ENCODE peak calls at places on chromosomes 2 and 18, in eight cellular contexts. One of them, this sample, is unnamed.

GRCh38 chr2:99921903-99922302 is 220.5 kb downstream of the AFF3 start:
- DNase-seq in NCI-H1436: no peak
- DNase-seq in fibroblast of mammary gland: no peak
- DNase-seq in mucosa of descending colon: no peak
- DNase-seq in T-helper 1 cell: no peak
- DNase-seq in transverse colon: no peak
- DNase-seq in GM23248: no peak
- DNase-seq in HEK293T: no peak
- DNase-seq in this sample: no peak

GRCh38 chr2:53519925-53520629 is 247.5 kb upstream of the CHAC2 start:
- DNase-seq in GM23248: no peak
- DNase-seq in mucosa of descending colon: no peak
- DNase-seq in NCI-H1436: peak; percentile 42
- DNase-seq in fibroblast of mammary gland: no peak
- DNase-seq in HEK293T: no peak
- DNase-seq in transverse colon: no peak
- DNase-seq in T-helper 1 cell: no peak
- DNase-seq in this sample: no peak

GRCh38 chr2:98828793-98829371 is 98.0 kb upstream of the MGAT4A start:
- DNase-seq in HEK293T: no peak
- DNase-seq in mucosa of descending colon: no peak
- DNase-seq in T-helper 1 cell: no peak
- DNase-seq in NCI-H1436: no peak
- DNase-seq in GM23248: no peak
- DNase-seq in fibroblast of mammary gland: no peak
- DNase-seq in transverse colon: no peak
- DNase-seq in this sample: no peak

GRCh38 chr2:193876980-193877379 is 1682.2 kb upstream of the TMEFF2 start:
- DNase-seq in GM23248: no peak
- DNase-seq in mucosa of descending colon: no peak
- DNase-seq in transverse colon: no peak
- DNase-seq in NCI-H1436: no peak
- DNase-seq in fibroblast of mammary gland: no peak
- DNase-seq in T-helper 1 cell: no peak
- DNase-seq in HEK293T: no peak
- DNase-seq in this sample: no peak

GRCh38 chr2:156005531-156005930 is 327.0 kb downstream of the NR4A2 start:
- DNase-seq in HEK293T: no peak
- DNase-seq in mucosa of descending colon: no peak
- DNase-seq in NCI-H1436: no peak
- DNase-seq in transverse colon: no peak
- DNase-seq in GM23248: no peak
- DNase-seq in T-helper 1 cell: no peak
- DNase-seq in fibroblast of mammary gland: no peak
- DNase-seq in this sample: no peak

GRCh38 chr2:43175187-43175490 is 51.3 kb downstream of the ZFP36L2 start:
- DNase-seq in T-helper 1 cell: no peak
- DNase-seq in transverse colon: no peak
- DNase-seq in fibroblast of mammary gland: peak; percentile 51
- DNase-seq in mucosa of descending colon: no peak
- DNase-seq in NCI-H1436: no peak
- DNase-seq in HEK293T: no peak
- DNase-seq in GM23248: peak; percentile 40
- DNase-seq in this sample: no peak

GRCh38 chr2:63488118-63488713 is 100.1 kb downstream of the WDPCP start:
- DNase-seq in HEK293T: peak; percentile 10
- DNase-seq in GM23248: peak; percentile 58
- DNase-seq in mucosa of descending colon: peak; percentile 37
- DNase-seq in NCI-H1436: no peak
- DNase-seq in transverse colon: no peak
- DNase-seq in T-helper 1 cell: no peak
- DNase-seq in fibroblast of mammary gland: peak; percentile 47
- DNase-seq in this sample: no peak

GRCh38 chr18:44723366-44723765 is 42.7 kb downstream of the SETBP1 start:
- DNase-seq in fibroblast of mammary gland: no peak
- DNase-seq in mucosa of descending colon: no peak
- DNase-seq in HEK293T: no peak
- DNase-seq in NCI-H1436: no peak
- DNase-seq in GM23248: no peak
- DNase-seq in transverse colon: no peak
- DNase-seq in T-helper 1 cell: no peak
- DNase-seq in this sample: no peak

GRCh38 chr2:149421791-149422190 is 91.4 kb downstream of the LYPD6 start:
- DNase-seq in HEK293T: no peak
- DNase-seq in T-helper 1 cell: no peak
- DNase-seq in GM23248: no peak
- DNase-seq in fibroblast of mammary gland: no peak
- DNase-seq in NCI-H1436: no peak
- DNase-seq in mucosa of descending colon: no peak
- DNase-seq in transverse colon: no peak
- DNase-seq in this sample: no peak

GRCh38 chr2:43038034-43038719 is 188.2 kb downstream of the ZFP36L2 start:
- DNase-seq in transverse colon: no peak
- DNase-seq in GM23248: peak; percentile 44
- DNase-seq in T-helper 1 cell: no peak
- DNase-seq in HEK293T: no peak
- DNase-seq in fibroblast of mammary gland: no peak
- DNase-seq in mucosa of descending colon: no peak
- DNase-seq in NCI-H1436: no peak
- DNase-seq in this sample: no peak

GRCh38 chr18:48797841-48798255 is 152.9 kb downstream of the SMAD7 start:
- DNase-seq in mucosa of descending colon: no peak
- DNase-seq in HEK293T: no peak
- DNase-seq in fibroblast of mammary gland: no peak
- DNase-seq in T-helper 1 cell: no peak
- DNase-seq in NCI-H1436: no peak
- DNase-seq in transverse colon: peak; percentile 3
- DNase-seq in GM23248: no peak
- DNase-seq in this sample: no peak

GRCh38 chr2:207311316-207312005 is 145.7 kb upstream of the KLF7 start:
- DNase-seq in fibroblast of mammary gland: peak; percentile 100
- DNase-seq in GM23248: peak; percentile 96
- DNase-seq in T-helper 1 cell: no peak
- DNase-seq in transverse colon: peak; percentile 23
- DNase-seq in HEK293T: no peak
- DNase-seq in NCI-H1436: peak; percentile 36
- DNase-seq in mucosa of descending colon: peak; percentile 28
- DNase-seq in this sample: no peak

GRCh38 chr2:239184179-239184578 is 216.6 kb downstream of the HDAC4 start:
- DNase-seq in fibroblast of mammary gland: no peak
- DNase-seq in transverse colon: peak; percentile 4
- DNase-seq in NCI-H1436: no peak
- DNase-seq in GM23248: no peak
- DNase-seq in mucosa of descending colon: no peak
- DNase-seq in HEK293T: no peak
- DNase-seq in T-helper 1 cell: no peak
- DNase-seq in this sample: peak; percentile 37

GRCh38 chr18:10440874-10441273 is 13.6 kb upstream of the APCDD1 start:
- DNase-seq in T-helper 1 cell: no peak
- DNase-seq in GM23248: no peak
- DNase-seq in mucosa of descending colon: no peak
- DNase-seq in transverse colon: no peak
- DNase-seq in NCI-H1436: no peak
- DNase-seq in HEK293T: no peak
- DNase-seq in fibroblast of mammary gland: no peak
- DNase-seq in this sample: no peak

GRCh38 chr18:31992836-31993575 is 25.6 kb upstream of the RNF125 start:
- DNase-seq in transverse colon: no peak
- DNase-seq in HEK293T: no peak
- DNase-seq in mucosa of descending colon: no peak
- DNase-seq in T-helper 1 cell: no peak
- DNase-seq in fibroblast of mammary gland: no peak
- DNase-seq in GM23248: no peak
- DNase-seq in NCI-H1436: no peak
- DNase-seq in this sample: no peak

GRCh38 chr2:12284037-12284436 is 432.7 kb upstream of the TRIB2 start:
- DNase-seq in transverse colon: no peak
- DNase-seq in T-helper 1 cell: no peak
- DNase-seq in HEK293T: no peak
- DNase-seq in fibroblast of mammary gland: peak; percentile 51
- DNase-seq in mucosa of descending colon: no peak
- DNase-seq in GM23248: no peak
- DNase-seq in NCI-H1436: no peak
- DNase-seq in this sample: no peak

GRCh38 chr2:112938904-112939303 is 27.9 kb downstream of the IL37 start:
- DNase-seq in NCI-H1436: no peak
- DNase-seq in fibroblast of mammary gland: no peak
- DNase-seq in mucosa of descending colon: no peak
- DNase-seq in HEK293T: no peak
- DNase-seq in GM23248: peak; percentile 30
- DNase-seq in transverse colon: no peak
- DNase-seq in T-helper 1 cell: no peak
- DNase-seq in this sample: no peak

GRCh38 chr2:148660999-148661398 is 16.4 kb downstream of the EPC2 start:
- DNase-seq in GM23248: peak; percentile 10
- DNase-seq in T-helper 1 cell: no peak
- DNase-seq in NCI-H1436: no peak
- DNase-seq in transverse colon: no peak
- DNase-seq in fibroblast of mammary gland: no peak
- DNase-seq in mucosa of descending colon: no peak
- DNase-seq in HEK293T: no peak
- DNase-seq in this sample: no peak

GRCh38 chr2:98823196-98824166 is 92.5 kb upstream of the MGAT4A start:
- DNase-seq in T-helper 1 cell: no peak
- DNase-seq in mucosa of descending colon: no peak
- DNase-seq in fibroblast of mammary gland: no peak
- DNase-seq in NCI-H1436: no peak
- DNase-seq in transverse colon: no peak
- DNase-seq in HEK293T: no peak
- DNase-seq in GM23248: no peak
- DNase-seq in this sample: no peak

GRCh38 chr2:37669500-37669899 is 1.9 kb downstream of the CDC42EP3 start:
- DNase-seq in HEK293T: no peak
- DNase-seq in T-helper 1 cell: no peak
- DNase-seq in NCI-H1436: no peak
- DNase-seq in GM23248: peak; percentile 46
- DNase-seq in mucosa of descending colon: no peak
- DNase-seq in transverse colon: no peak
- DNase-seq in fibroblast of mammary gland: no peak
- DNase-seq in this sample: no peak

GRCh38 chr2:96918092-96918753 is 48.3 kb upstream of the SEMA4C start:
- DNase-seq in fibroblast of mammary gland: no peak
- DNase-seq in mucosa of descending colon: no peak
- DNase-seq in GM23248: no peak
- DNase-seq in NCI-H1436: no peak
- DNase-seq in transverse colon: no peak
- DNase-seq in HEK293T: no peak
- DNase-seq in T-helper 1 cell: no peak
- DNase-seq in this sample: no peak

GRCh38 chr2:215793747-215794595 is 219.4 kb downstream of the MREG start:
- DNase-seq in mucosa of descending colon: peak; percentile 40
- DNase-seq in NCI-H1436: no peak
- DNase-seq in transverse colon: peak; percentile 16
- DNase-seq in T-helper 1 cell: no peak
- DNase-seq in HEK293T: no peak
- DNase-seq in GM23248: peak; percentile 96
- DNase-seq in fibroblast of mammary gland: peak; percentile 99
- DNase-seq in this sample: no peak

GRCh38 chr2:241562269-241562891 is 3.8 kb downstream of the BOK start:
- DNase-seq in GM23248: no peak
- DNase-seq in transverse colon: no peak
- DNase-seq in fibroblast of mammary gland: no peak
- DNase-seq in HEK293T: no peak
- DNase-seq in NCI-H1436: no peak
- DNase-seq in T-helper 1 cell: no peak
- DNase-seq in mucosa of descending colon: no peak
- DNase-seq in this sample: no peak

GRCh38 chr2:119638891-119639539 is 40.0 kb upstream of the TMEM177 start:
- DNase-seq in T-helper 1 cell: no peak
- DNase-seq in fibroblast of mammary gland: no peak
- DNase-seq in GM23248: no peak
- DNase-seq in transverse colon: no peak
- DNase-seq in mucosa of descending colon: no peak
- DNase-seq in NCI-H1436: no peak
- DNase-seq in HEK293T: no peak
- DNase-seq in this sample: no peak

GRCh38 chr2:20091305-20091991 is 40.0 kb upstream of the LAPTM4A start:
- DNase-seq in HEK293T: no peak
- DNase-seq in transverse colon: peak; percentile 33
- DNase-seq in fibroblast of mammary gland: peak; percentile 97
- DNase-seq in T-helper 1 cell: no peak
- DNase-seq in mucosa of descending colon: peak; percentile 25
- DNase-seq in GM23248: peak; percentile 97
- DNase-seq in NCI-H1436: no peak
- DNase-seq in this sample: no peak

GRCh38 chr18:74249181-74249968 is 42.4 kb downstream of the CYB5A start:
- DNase-seq in mucosa of descending colon: no peak
- DNase-seq in NCI-H1436: no peak
- DNase-seq in T-helper 1 cell: no peak
- DNase-seq in fibroblast of mammary gland: peak; percentile 98
- DNase-seq in GM23248: peak; percentile 94
- DNase-seq in HEK293T: no peak
- DNase-seq in transverse colon: no peak
- DNase-seq in this sample: no peak

GRCh38 chr2:152925540-152926448 is 207.4 kb downstream of the ARL6IP6 start:
- DNase-seq in T-helper 1 cell: peak; percentile 9
- DNase-seq in transverse colon: peak; percentile 72
- DNase-seq in GM23248: peak; percentile 64
- DNase-seq in HEK293T: peak; percentile 71
- DNase-seq in NCI-H1436: peak; percentile 57
- DNase-seq in fibroblast of mammary gland: peak; percentile 69
- DNase-seq in mucosa of descending colon: peak; percentile 84
- DNase-seq in this sample: peak; percentile 28

GRCh38 chr2:238105506-238106338 is 5.6 kb downstream of the ESPNL start:
- DNase-seq in GM23248: no peak
- DNase-seq in NCI-H1436: no peak
- DNase-seq in HEK293T: no peak
- DNase-seq in mucosa of descending colon: no peak
- DNase-seq in fibroblast of mammary gland: no peak
- DNase-seq in transverse colon: peak; percentile 6
- DNase-seq in T-helper 1 cell: no peak
- DNase-seq in this sample: peak; percentile 27

GRCh38 chr2:234257859-234258561 is 207.5 kb downstream of the SPP2 start:
- DNase-seq in T-helper 1 cell: no peak
- DNase-seq in transverse colon: peak; percentile 66
- DNase-seq in GM23248: peak; percentile 99
- DNase-seq in fibroblast of mammary gland: peak; percentile 98
- DNase-seq in HEK293T: peak; percentile 28
- DNase-seq in NCI-H1436: peak; percentile 44
- DNase-seq in mucosa of descending colon: peak; percentile 66
- DNase-seq in this sample: peak; percentile 66

GRCh38 chr2:95353055-95353575 is 49.4 kb upstream of the FAHD2A start:
- DNase-seq in NCI-H1436: no peak
- DNase-seq in T-helper 1 cell: no peak
- DNase-seq in GM23248: no peak
- DNase-seq in HEK293T: no peak
- DNase-seq in fibroblast of mammary gland: no peak
- DNase-seq in mucosa of descending colon: no peak
- DNase-seq in transverse colon: no peak
- DNase-seq in this sample: no peak

GRCh38 chr2:217797661-217798069 is 205.1 kb downstream of the TNS1 start:
- DNase-seq in fibroblast of mammary gland: peak; percentile 32
- DNase-seq in HEK293T: no peak
- DNase-seq in NCI-H1436: peak; percentile 59
- DNase-seq in GM23248: no peak
- DNase-seq in mucosa of descending colon: no peak
- DNase-seq in transverse colon: no peak
- DNase-seq in T-helper 1 cell: no peak
- DNase-seq in this sample: peak; percentile 85

GRCh38 chr2:9205963-9206948 is at the start of gene ASAP2:
- DNase-seq in GM23248: peak; percentile 89
- DNase-seq in transverse colon: peak; percentile 78
- DNase-seq in T-helper 1 cell: no peak
- DNase-seq in fibroblast of mammary gland: peak; percentile 55
- DNase-seq in mucosa of descending colon: peak; percentile 78
- DNase-seq in HEK293T: peak; percentile 85
- DNase-seq in NCI-H1436: peak; percentile 72
- DNase-seq in this sample: peak; percentile 73

GRCh38 chr18:56836173-56836572 is 185.0 kb downstream of the WDR7 start:
- DNase-seq in HEK293T: no peak
- DNase-seq in mucosa of descending colon: no peak
- DNase-seq in T-helper 1 cell: no peak
- DNase-seq in fibroblast of mammary gland: no peak
- DNase-seq in transverse colon: no peak
- DNase-seq in NCI-H1436: no peak
- DNase-seq in GM23248: no peak
- DNase-seq in this sample: no peak

This sample was measured in pancreas.